ENCODE peak calls at places on chromosome 12, in eight cellular contexts. G, L, A, K, D, S, E and X are unnamed samples.

GRCh38 chr12:115963030-115963480 is 314.4 kb downstream of the MED13L start:
- DNase-seq in G (peak; percentile 28), L (no peak), A (peak; percentile 45), K (no peak), D (no peak), S (no peak), E (no peak), X (no peak)

GRCh38 chr12:106954462-106955376 is 988 bp upstream of the TMEM263 start:
- DNase-seq in G (no peak), L (no peak), A (no peak), K (peak; percentile 1), D (peak; percentile 32), S (no peak), E (no peak), X (no peak)

GRCh38 chr12:113899844-113900471 is 66.2 kb downstream of the RBM19 start:
- DNase-seq in G (no peak), L (no peak), A (no peak), K (no peak), D (no peak), S (no peak), E (no peak), X (no peak)

GRCh38 chr12:69515394-69515793 is 45.2 kb downstream of the FRS2 start:
- DNase-seq in G (no peak), L (no peak), A (no peak), K (no peak), D (no peak), S (no peak), E (no peak), X (no peak)

GRCh38 chr12:56714431-56714929 is 10.6 kb downstream of the NACA start:
- DNase-seq in G (no peak), L (no peak), A (no peak), K (no peak), D (no peak), S (no peak), E (no peak), X (no peak)

GRCh38 chr12:104555650-104556049 is 98.9 kb downstream of the CHST11 start:
- DNase-seq in G (no peak), L (no peak), A (no peak), K (no peak), D (no peak), S (no peak), E (no peak), X (no peak)

GRCh38 chr12:120015313-120015712 is 26.3 kb downstream of the BICDL1 start:
- DNase-seq in G (no peak), L (peak; percentile 32), A (no peak), K (peak; percentile 31), D (no peak), S (peak; percentile 37), E (no peak), X (no peak)

GRCh38 chr12:90979019-90979418 is 24.0 kb upstream of the CCER1 start:
- DNase-seq in G (no peak), L (no peak), A (no peak), K (no peak), D (no peak), S (no peak), E (no peak), X (no peak)

GRCh38 chr12:79000501-79000900 is 135.9 kb downstream of the SYT1 start:
- DNase-seq in G (no peak), L (no peak), A (no peak), K (no peak), D (no peak), S (no peak), E (no peak), X (no peak)

GRCh38 chr12:20289512-20289911 is 78.8 kb upstream of the PDE3A start:
- DNase-seq in G (no peak), L (no peak), A (no peak), K (no peak), D (no peak), S (no peak), E (no peak), X (no peak)

GRCh38 chr12:87300-87699 is 20.7 kb downstream of the IQSEC3 start:
- DNase-seq in G (no peak), L (no peak), A (no peak), K (no peak), D (no peak), S (no peak), E (no peak), X (no peak)

GRCh38 chr12:1851126-1851791 is 30.9 kb downstream of the LRTM2 start:
- DNase-seq in G (peak; percentile 47), L (no peak), A (no peak), K (no peak), D (no peak), S (no peak), E (no peak), X (no peak)

GRCh38 chr12:54175130-54175963 is 13.4 kb downstream of the SMUG1 start:
- DNase-seq in G (no peak), L (no peak), A (no peak), K (no peak), D (no peak), S (no peak), E (no peak), X (no peak)

GRCh38 chr12:14774944-14775651 is 28.2 kb downstream of the WBP11 start:
- DNase-seq in G (no peak), L (no peak), A (no peak), K (peak; percentile 6), D (peak; percentile 61), S (peak; percentile 8), E (no peak), X (no peak)

GRCh38 chr12:11731455-11731854 is 82.0 kb downstream of the ETV6 start:
- DNase-seq in G (no peak), L (no peak), A (no peak), K (no peak), D (no peak), S (no peak), E (no peak), X (no peak)

GRCh38 chr12:118418385-118419057 is 42.2 kb downstream of the SUDS3 start:
- DNase-seq in G (no peak), L (no peak), A (no peak), K (no peak), D (no peak), S (no peak), E (no peak), X (no peak)

GRCh38 chr12:109735825-109736551 is 22.4 kb downstream of the FAM222A start:
- DNase-seq in G (no peak), L (no peak), A (no peak), K (no peak), D (no peak), S (no peak), E (no peak), X (no peak)

GRCh38 chr12:26721800-26722199 is 111.2 kb downstream of the ITPR2 start:
- DNase-seq in G (no peak), L (no peak), A (no peak), K (no peak), D (no peak), S (no peak), E (no peak), X (no peak)

GRCh38 chr12:15830538-15830937 is 41.4 kb upstream of the EPS8 start:
- DNase-seq in G (no peak), L (no peak), A (no peak), K (no peak), D (no peak), S (no peak), E (no peak), X (no peak)

GRCh38 chr12:92596388-92596787 is 106.4 kb upstream of the PLEKHG7 start:
- DNase-seq in G (peak; percentile 25), L (no peak), A (no peak), K (no peak), D (no peak), S (no peak), E (no peak), X (no peak)

GRCh38 chr12:10364839-10365681 is 24.8 kb downstream of the KLRK1 start:
- DNase-seq in G (peak; percentile 94), L (no peak), A (no peak), K (peak; percentile 56), D (peak; percentile 86), S (peak; percentile 70), E (no peak), X (peak; percentile 7)

GRCh38 chr12:121781751-121782615 is 11.5 kb downstream of the RHOF start:
- DNase-seq in G (no peak), L (no peak), A (no peak), K (no peak), D (no peak), S (no peak), E (no peak), X (no peak)

GRCh38 chr12:62915130-62915529 is 19.8 kb downstream of the PPM1H start:
- DNase-seq in G (no peak), L (no peak), A (no peak), K (no peak), D (no peak), S (no peak), E (no peak), X (no peak)

GRCh38 chr12:108282160-108282559 is 57.0 kb downstream of the CMKLR1 start:
- DNase-seq in G (no peak), L (no peak), A (no peak), K (no peak), D (no peak), S (no peak), E (no peak), X (no peak)

GRCh38 chr12:56162468-56163290 is 4.5 kb downstream of the MYL6 start:
- DNase-seq in G (no peak), L (no peak), A (no peak), K (no peak), D (no peak), S (no peak), E (no peak), X (no peak)

GRCh38 chr12:271165-271564 is 8.5 kb upstream of the SLC6A13 start:
- DNase-seq in G (no peak), L (no peak), A (no peak), K (no peak), D (no peak), S (no peak), E (no peak), X (no peak)

GRCh38 chr12:123041042-123041531 is 60.6 kb downstream of the ARL6IP4 start:
- DNase-seq in G (no peak), L (no peak), A (no peak), K (no peak), D (no peak), S (no peak), E (no peak), X (no peak)

GRCh38 chr12:94039914-94040313 is 108.5 kb upstream of the PLXNC1 start:
- DNase-seq in G (no peak), L (no peak), A (no peak), K (no peak), D (no peak), S (no peak), E (no peak), X (no peak)

GRCh38 chr12:31655792-31656191 is 3.7 kb upstream of the ETFBKMT start:
- DNase-seq in G (no peak), L (no peak), A (no peak), K (no peak), D (no peak), S (no peak), E (no peak), X (no peak)

GRCh38 chr12:752673-753400 is 458 bp downstream of the WNK1 start:
- DNase-seq in G (no peak), L (no peak), A (no peak), K (peak; percentile 28), D (peak; percentile 60), S (peak; percentile 51), E (no peak), X (no peak)

GRCh38 chr12:2652011-2652400 is 142.8 kb upstream of the FKBP4 start:
- DNase-seq in G (no peak), L (no peak), A (no peak), K (no peak), D (no peak), S (no peak), E (no peak), X (no peak)

GRCh38 chr12:124395986-124396385 is 101.1 kb downstream of the RFLNA start:
- DNase-seq in G (no peak), L (no peak), A (no peak), K (no peak), D (no peak), S (no peak), E (no peak), X (no peak)

GRCh38 chr12:88339966-88340365 is 197.9 kb downstream of the TMTC3 start:
- DNase-seq in G (no peak), L (no peak), A (no peak), K (no peak), D (no peak), S (no peak), E (no peak), X (no peak)

GRCh38 chr12:44677724-44678123 is 198.4 kb downstream of the NELL2 start:
- DNase-seq in G (no peak), L (no peak), A (no peak), K (no peak), D (no peak), S (no peak), E (no peak), X (no peak)